ENCODE peak calls at places on chromosomes 5 and 9, in ten cellular contexts. H is GM03348; J is stimulated activated CD4-positive, alpha-beta T cell treated with anti-CD3 and anti-CD28 coated beads, TNF-alpha, amount 100 ng/mL, for 1 hour; D is foreskin keratinocyte; N is RWPE1; P is esophagus squamous epithelium; X is GM06990; U is hippocampal formation; I is stomach; V is HCEC 1CT. L is an unnamed sample.

GRCh38 chr9:106872641-106873040 is 9.7 kb downstream of the ZNF462 start:
- DNase-seq in H (no peak), J (no peak), D (no peak), N (no peak), P (no peak), X (no peak), U (no peak), I (no peak), V (peak; percentile 54), L (no peak)

GRCh38 chr9:136690104-136690840 is 3.0 kb upstream of the AGPAT2 start:
- DNase-seq in H (no peak), J (no peak), D (no peak), N (no peak), P (no peak), X (no peak), U (no peak), I (no peak), V (no peak), L (no peak)

GRCh38 chr5:116553366-116553765 is 21.3 kb downstream of the SEMA6A start:
- DNase-seq in H (no peak), J (no peak), D (no peak), N (no peak), P (no peak), X (no peak), U (peak; percentile 64), I (no peak), V (no peak), L (no peak)

GRCh38 chr5:137071941-137072340 is 427.2 kb downstream of the SPOCK1 start:
- DNase-seq in H (peak; percentile 38), J (no peak), D (no peak), N (no peak), P (no peak), X (no peak), U (no peak), I (no peak), V (no peak), L (no peak)

GRCh38 chr5:2289380-2289779 is 406.7 kb upstream of the IRX4 start:
- DNase-seq in H (no peak), J (no peak), D (no peak), N (no peak), P (no peak), X (no peak), U (no peak), I (no peak), V (no peak), L (no peak)

GRCh38 chr9:14424983-14425382 is 111.0 kb upstream of the NFIB start:
- DNase-seq in H (no peak), J (no peak), D (no peak), N (no peak), P (no peak), X (no peak), U (no peak), I (no peak), V (no peak), L (no peak)

GRCh38 chr9:85516976-85517637 is 224.6 kb downstream of the AGTPBP1 start:
- DNase-seq in H (no peak), J (no peak), D (peak; percentile 96), N (peak; percentile 82), P (no peak), X (no peak), U (no peak), I (no peak), V (no peak), L (peak; percentile 86)

GRCh38 chr9:126450537-126451205 is 124.0 kb downstream of the MVB12B start:
- DNase-seq in H (no peak), J (no peak), D (no peak), N (no peak), P (no peak), X (no peak), U (no peak), I (no peak), V (no peak), L (no peak)

GRCh38 chr5:75265731-75266130 is 29.1 kb upstream of the ANKRD31 start:
- DNase-seq in H (peak; percentile 44), J (no peak), D (peak; percentile 32), N (peak; percentile 57), P (no peak), X (no peak), U (no peak), I (no peak), V (peak; percentile 41), L (peak; percentile 33)

GRCh38 chr9:124778575-124779367 is 1.8 kb downstream of the OLFML2A start:
- DNase-seq in H (no peak), J (no peak), D (no peak), N (no peak), P (no peak), X (no peak), U (no peak), I (peak; percentile 19), V (no peak), L (no peak)

GRCh38 chr9:101458955-101459631 is 23.5 kb upstream of the ALDOB start:
- DNase-seq in H (peak; percentile 78), J (no peak), D (peak; percentile 69), N (peak; percentile 85), P (no peak), X (peak; percentile 31), U (no peak), I (no peak), V (peak; percentile 86), L (peak; percentile 68)

GRCh38 chr9:94680621-94681020 is 41.3 kb upstream of the FBP1 start:
- DNase-seq in H (no peak), J (no peak), D (no peak), N (no peak), P (no peak), X (no peak), U (no peak), I (no peak), V (no peak), L (no peak)

GRCh38 chr9:77816641-77817341 is 168.7 kb upstream of the GNA14 start:
- DNase-seq in H (no peak), J (no peak), D (no peak), N (no peak), P (no peak), X (no peak), U (no peak), I (no peak), V (no peak), L (no peak)

GRCh38 chr5:17436766-17437221 is 61.2 kb upstream of the TAF11L2 start:
- DNase-seq in H (peak; percentile 14), J (no peak), D (no peak), N (no peak), P (no peak), X (no peak), U (no peak), I (no peak), V (no peak), L (no peak)

GRCh38 chr9:38626006-38626405 is 5.6 kb upstream of the ANKRD18A start:
- DNase-seq in H (no peak), J (no peak), D (peak; percentile 70), N (no peak), P (no peak), X (no peak), U (no peak), I (no peak), V (no peak), L (no peak)

GRCh38 chr5:33795532-33795931 is 96.3 kb downstream of the ADAMTS12 start:
- DNase-seq in H (no peak), J (no peak), D (no peak), N (no peak), P (no peak), X (no peak), U (no peak), I (no peak), V (no peak), L (no peak)

GRCh38 chr9:83707518-83707767 is 315 bp downstream of the UBQLN1 start:
- DNase-seq in H (peak; percentile 91), J (no peak), D (peak; percentile 85), N (peak; percentile 79), P (peak; percentile 26), X (no peak), U (no peak), I (peak; percentile 75), V (peak; percentile 79), L (peak; percentile 84)

GRCh38 chr9:98080346-98080745 is 23.8 kb downstream of the NANS start:
- DNase-seq in H (peak; percentile 50), J (no peak), D (no peak), N (no peak), P (no peak), X (no peak), U (no peak), I (no peak), V (peak; percentile 26), L (no peak)

GRCh38 chr5:178941361-178941760 is 363 bp downstream of the ZNF454 start:
- DNase-seq in H (no peak), J (no peak), D (no peak), N (no peak), P (no peak), X (no peak), U (no peak), I (no peak), V (no peak), L (no peak)

GRCh38 chr9:75051285-75051684 is 23.2 kb upstream of the CARNMT1 start:
- DNase-seq in H (no peak), J (no peak), D (no peak), N (no peak), P (no peak), X (no peak), U (no peak), I (no peak), V (no peak), L (no peak)

GRCh38 chr5:125295405-125295872 is 549.0 kb upstream of the ZNF608 start:
- DNase-seq in H (peak; percentile 4), J (no peak), D (peak; percentile 49), N (peak; percentile 62), P (no peak), X (peak; percentile 1), U (no peak), I (no peak), V (peak; percentile 15), L (peak; percentile 44)

GRCh38 chr5:99248066-99248465 is 319.3 kb upstream of the CHD1 start:
- DNase-seq in H (no peak), J (no peak), D (no peak), N (no peak), P (no peak), X (no peak), U (no peak), I (no peak), V (no peak), L (no peak)

GRCh38 chr9:113525208-113525607 is 61.7 kb downstream of the RGS3 start:
- DNase-seq in H (no peak), J (no peak), D (no peak), N (no peak), P (no peak), X (no peak), U (no peak), I (no peak), V (no peak), L (no peak)

GRCh38 chr5:80191991-80192398 is 63.9 kb downstream of the SERINC5 start:
- DNase-seq in H (peak; percentile 18), J (no peak), D (no peak), N (no peak), P (no peak), X (no peak), U (peak; percentile 68), I (no peak), V (no peak), L (no peak)

GRCh38 chr9:100216178-100216787 is 117.2 kb downstream of the INVS start:
- DNase-seq in H (peak; percentile 52), J (peak; percentile 27), D (peak; percentile 34), N (no peak), P (no peak), X (no peak), U (peak; percentile 28), I (peak; percentile 66), V (peak; percentile 43), L (peak; percentile 43)

GRCh38 chr9:93663877-93664548 is 87.6 kb downstream of the PHF2 start:
- DNase-seq in H (no peak), J (no peak), D (no peak), N (no peak), P (no peak), X (no peak), U (no peak), I (no peak), V (no peak), L (no peak)

GRCh38 chr9:136985027-136985602 is 2.3 kb downstream of the LCNL1 start:
- DNase-seq in H (no peak), J (no peak), D (no peak), N (no peak), P (no peak), X (no peak), U (no peak), I (no peak), V (no peak), L (no peak)

GRCh38 chr5:9408964-9409363 is 136.9 kb downstream of the SEMA5A start:
- DNase-seq in H (no peak), J (no peak), D (peak; percentile 14), N (no peak), P (no peak), X (no peak), U (no peak), I (no peak), V (no peak), L (peak; percentile 2)